ENCODE peak calls at places on chromosome 1, in eight cellular contexts. J, U, N, Z, X, F, O and D are unnamed samples.

GRCh38 chr1:6385673-6386191 is 7.8 kb downstream of the ACOT7 start:
- DNase-seq in N (peak), J (peak), Z (no peak), X (no peak), U (no peak), O (no peak), F (no peak), D (peak)

GRCh38 chr1:11719313-11720032 is 16.5 kb upstream of the AGTRAP start:
- DNase-seq in Z (peak), X (peak), U (no peak), J (peak), F (peak), N (peak), O (peak), D (peak)

GRCh38 chr1:206909167-206909882 is 12.1 kb downstream of the IL24 start:
- DNase-seq in F (peak), O (peak), X (peak), N (no peak), Z (no peak), J (peak), U (no peak), D (peak)

GRCh38 chr1:175774921-175775320 is 31.5 kb upstream of the TNR start:
- DNase-seq in F (no peak), U (no peak), N (no peak), X (no peak), Z (no peak), O (no peak), J (no peak), D (no peak)

GRCh38 chr1:11674488-11674887 is 6.5 kb downstream of the MAD2L2 start:
- DNase-seq in Z (no peak), X (no peak), O (no peak), U (no peak), J (no peak), F (no peak), N (no peak), D (no peak)

GRCh38 chr1:24931481-24932221 is 1.6 kb upstream of the RUNX3 start:
- DNase-seq in F (no peak), J (no peak), U (no peak), Z (no peak), X (no peak), N (no peak), O (no peak), D (no peak)

GRCh38 chr1:16521288-16521583 is 7.2 kb upstream of the RNU1-1 start:
- DNase-seq in F (no peak), N (no peak), U (no peak), J (no peak), X (no peak), O (no peak), Z (no peak), D (no peak)

GRCh38 chr1:8540266-8540926 is 222.5 kb downstream of the SLC45A1 start:
- DNase-seq in X (no peak), J (peak), F (no peak), N (no peak), O (no peak), Z (no peak), U (peak), D (no peak)

GRCh38 chr1:18541046-18541795 is 60.5 kb downstream of the KLHDC7A start:
- DNase-seq in F (no peak), J (no peak), O (no peak), U (no peak), N (no peak), X (no peak), Z (no peak), D (no peak)

GRCh38 chr1:198903203-198903602 is 264.4 kb downstream of the PTPRC start:
- DNase-seq in U (no peak), O (no peak), X (no peak), N (peak), F (no peak), J (no peak), Z (no peak), D (peak)

GRCh38 chr1:216518844-216519627 is 95.8 kb upstream of the USH2A start:
- DNase-seq in U (no peak), J (no peak), Z (no peak), F (no peak), N (no peak), X (no peak), O (no peak), D (no peak)

GRCh38 chr1:244712669-244713068 is 59.7 kb downstream of the DESI2 start:
- DNase-seq in O (no peak), J (no peak), N (no peak), X (no peak), U (no peak), Z (no peak), F (no peak), D (no peak)

GRCh38 chr1:212428496-212428895 is 4.2 kb upstream of the NENF start:
- DNase-seq in J (no peak), N (no peak), Z (no peak), U (no peak), F (no peak), X (no peak), O (no peak), D (no peak)

GRCh38 chr1:187665513-187665912 is 836.8 kb downstream of the PLA2G4A start:
- DNase-seq in J (no peak), O (no peak), N (no peak), Z (no peak), X (no peak), U (no peak), F (no peak), D (no peak)

GRCh38 chr1:230877139-230877923 is 9.0 kb upstream of the C1orf198 start:
- DNase-seq in Z (no peak), O (no peak), F (no peak), X (no peak), U (peak), J (no peak), N (no peak), D (no peak)

GRCh38 chr1:119647734-119648619 is at the start of gene ZNF697:
- DNase-seq in X (peak), J (peak), Z (no peak), N (peak), O (peak), F (peak), U (peak), D (peak)